ENCODE peak calls at places on chromosomes 16 and 17, in ten cellular contexts. O is ascending aorta; U is cardiac muscle cell; M is AG04450; Y is tibial nerve; L is CD8-positive, alpha-beta T cell; E is colonic mucosa; D is stomach; G is body of pancreas; Z is dorsolateral prefrontal cortex. K is an unnamed sample.

GRCh38 chr16:54588026-54588425 is 301.4 kb upstream of the IRX3 start:
- DNase-seq in O (no peak), U (no peak), M (no peak), Y (no peak), L (no peak), E (no peak), D (no peak), G (no peak), Z (no peak), K (no peak)

GRCh38 chr16:86020971-86021370 is 122.0 kb downstream of the IRF8 start:
- DNase-seq in O (no peak), U (no peak), M (no peak), Y (no peak), L (no peak), E (no peak), D (no peak), G (no peak), Z (no peak), K (no peak)

GRCh38 chr16:30113031-30113710 is at the start of gene GDPD3:
- DNase-seq in O (no peak), U (no peak), M (no peak), Y (no peak), L (no peak), E (peak), D (peak), G (no peak), Z (no peak), K (no peak)

GRCh38 chr16:2611499-2611862 is 70.8 kb upstream of the KCTD5 start:
- DNase-seq in O (no peak), U (no peak), M (no peak), Y (no peak), L (no peak), E (no peak), D (no peak), G (no peak), Z (no peak), K (no peak)

GRCh38 chr16:51907680-51908079 is 639.3 kb downstream of the TOX3 start:
- DNase-seq in O (no peak), U (no peak), M (no peak), Y (no peak), L (no peak), E (no peak), D (no peak), G (no peak), Z (no peak), K (no peak)

GRCh38 chr17:9389116-9389515 is 186.5 kb downstream of the STX8 start:
- DNase-seq in O (no peak), U (peak), M (peak), Y (no peak), L (no peak), E (no peak), D (no peak), G (no peak), Z (no peak), K (no peak)

GRCh38 chr16:53429221-53429943 is 4.9 kb upstream of the RBL2 start:
- DNase-seq in O (no peak), U (peak), M (peak), Y (no peak), L (no peak), E (no peak), D (no peak), G (no peak), Z (no peak), K (no peak)

GRCh38 chr16:23908790-23909189 is 73.0 kb downstream of the PRKCB start:
- DNase-seq in O (no peak), U (no peak), M (no peak), Y (no peak), L (no peak), E (no peak), D (no peak), G (no peak), Z (no peak), K (no peak)

GRCh38 chr17:41784207-41784744 is 2.2 kb downstream of the JUP start:
- DNase-seq in O (peak), U (peak), M (no peak), Y (no peak), L (no peak), E (peak), D (peak), G (peak), Z (no peak), K (no peak)

GRCh38 chr16:7513429-7513828 is 180.8 kb downstream of the RBFOX1 start:
- DNase-seq in O (no peak), U (no peak), M (no peak), Y (no peak), L (no peak), E (no peak), D (no peak), G (no peak), Z (no peak), K (no peak)

GRCh38 chr16:11401161-11402050 is 56.1 kb downstream of the RMI2 start:
- DNase-seq in O (no peak), U (no peak), M (no peak), Y (no peak), L (no peak), E (no peak), D (peak), G (peak), Z (peak), K (no peak)

GRCh38 chr17:40349477-40350409 is 14.8 kb downstream of the GJD3 start:
- DNase-seq in O (no peak), U (peak), M (no peak), Y (no peak), L (no peak), E (peak), D (peak), G (no peak), Z (no peak), K (no peak)

GRCh38 chr16:11670171-11671131 is 2.2 kb downstream of the SNN start:
- DNase-seq in O (no peak), U (no peak), M (no peak), Y (no peak), L (no peak), E (no peak), D (no peak), G (no peak), Z (no peak), K (peak)

GRCh38 chr17:34171245-34171818 is 83.8 kb upstream of the CCL2 start:
- DNase-seq in O (peak), U (peak), M (no peak), Y (peak), L (peak), E (peak), D (peak), G (peak), Z (peak), K (peak)

GRCh38 chr17:8283356-8283755 is 5.1 kb upstream of the RANGRF start:
- DNase-seq in O (no peak), U (no peak), M (no peak), Y (no peak), L (no peak), E (no peak), D (no peak), G (no peak), Z (no peak), K (no peak)

GRCh38 chr17:8222380-8222629 is 11.9 kb upstream of the AURKB start:
- DNase-seq in O (no peak), U (no peak), M (no peak), Y (no peak), L (no peak), E (no peak), D (no peak), G (no peak), Z (no peak), K (no peak)

GRCh38 chr17:83100853-83101391 is 21.5 kb downstream of the METRNL start:
- DNase-seq in O (no peak), U (no peak), M (no peak), Y (no peak), L (no peak), E (no peak), D (no peak), G (no peak), Z (no peak), K (no peak)

GRCh38 chr17:13024526-13025263 is 6.9 kb upstream of the ELAC2 start:
- DNase-seq in O (peak), U (peak), M (peak), Y (no peak), L (peak), E (peak), D (peak), G (peak), Z (peak), K (peak)

GRCh38 chr16:31274831-31275816 is 15.3 kb downstream of the ITGAM start:
- DNase-seq in O (no peak), U (no peak), M (no peak), Y (no peak), L (no peak), E (no peak), D (no peak), G (no peak), Z (peak), K (no peak)

GRCh38 chr16:23491490-23492391 is 18.6 kb downstream of the GGA2 start:
- DNase-seq in O (no peak), U (peak), M (no peak), Y (no peak), L (no peak), E (no peak), D (no peak), G (no peak), Z (no peak), K (no peak)

GRCh38 chr16:75578725-75579124 is 12.5 kb downstream of the GABARAPL2 start:
- DNase-seq in O (no peak), U (no peak), M (no peak), Y (no peak), L (no peak), E (no peak), D (no peak), G (no peak), Z (no peak), K (no peak)
- H3K27ac ChIP-seq in O (no peak), U (no peak), M (no peak), Y (no peak), L (no peak), E (no peak), D (no peak), G (no peak), Z (peak), K (no peak)

GRCh38 chr16:1162701-1163566 is 10.0 kb downstream of the CACNA1H start:
- DNase-seq in O (no peak), U (no peak), M (no peak), Y (no peak), L (no peak), E (no peak), D (no peak), G (no peak), Z (no peak), K (no peak)
- TF ChIP-seq CTCF in O (no peak), U (no peak), M (no peak), Y (no peak), L (no peak), E (no peak), D (no peak), G (no peak), Z (no peak), K (no peak)

DNA sequence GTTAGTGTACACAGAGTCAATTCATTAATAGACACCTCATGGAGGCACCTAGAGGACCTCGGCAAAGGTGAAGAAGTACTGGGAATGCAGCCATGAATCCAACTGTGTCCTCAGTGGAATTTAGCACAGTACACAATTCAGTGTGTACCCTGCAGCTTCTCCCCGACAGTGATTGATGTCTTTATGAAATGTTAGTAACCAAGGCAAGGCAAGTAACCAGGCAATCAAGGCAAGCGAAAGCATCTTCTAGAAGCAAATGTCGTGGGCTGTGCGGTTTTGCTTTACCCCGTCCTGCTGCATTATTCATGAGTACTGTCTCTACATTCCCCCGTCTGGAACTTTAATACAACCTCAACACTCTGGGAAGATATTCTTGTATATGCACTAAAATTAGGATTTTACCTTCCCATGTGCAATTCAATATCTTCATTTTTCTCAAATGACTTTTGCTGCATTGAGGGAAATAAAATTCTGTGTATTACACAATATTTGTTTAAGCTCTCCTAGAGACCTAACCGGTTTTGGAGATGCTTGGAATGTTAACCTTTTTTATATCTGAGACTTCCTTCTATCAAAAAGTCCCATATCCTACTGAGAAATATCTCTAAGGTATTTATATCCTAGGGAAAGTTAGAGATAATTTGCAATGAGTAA is 52.1 kb upstream of the ADORA2B start:
- DNase-seq in O (no peak), U (peak), M (no peak), Y (no peak), L (no peak), E (no peak), D (no peak), G (no peak), Z (no peak), K (no peak)
- H3K27ac ChIP-seq in O (no peak), U (peak), M (no peak), Y (no peak), L (no peak), E (no peak), D (no peak), G (peak), Z (no peak), K (no peak)

GRCh38 chr16:82020051-82020450 is 8.8 kb upstream of the SDR42E1 start:
- DNase-seq in O (no peak), U (no peak), M (no peak), Y (no peak), L (no peak), E (no peak), D (no peak), G (no peak), Z (no peak), K (no peak)

GRCh38 chr16:82027629-82028035 is 7.4 kb upstream of the HSD17B2 start:
- DNase-seq in O (no peak), U (no peak), M (no peak), Y (no peak), L (no peak), E (no peak), D (no peak), G (no peak), Z (no peak), K (no peak)

GRCh38 chr16:82024883-82025282 is 10.2 kb upstream of the HSD17B2 start:
- DNase-seq in O (no peak), U (no peak), M (no peak), Y (no peak), L (no peak), E (no peak), D (no peak), G (no peak), Z (no peak), K (no peak)

GRCh38 chr16:82024274-82024673 is 10.8 kb upstream of the HSD17B2 start:
- DNase-seq in O (no peak), U (no peak), M (no peak), Y (no peak), L (no peak), E (no peak), D (no peak), G (no peak), Z (no peak), K (no peak)

DNA sequence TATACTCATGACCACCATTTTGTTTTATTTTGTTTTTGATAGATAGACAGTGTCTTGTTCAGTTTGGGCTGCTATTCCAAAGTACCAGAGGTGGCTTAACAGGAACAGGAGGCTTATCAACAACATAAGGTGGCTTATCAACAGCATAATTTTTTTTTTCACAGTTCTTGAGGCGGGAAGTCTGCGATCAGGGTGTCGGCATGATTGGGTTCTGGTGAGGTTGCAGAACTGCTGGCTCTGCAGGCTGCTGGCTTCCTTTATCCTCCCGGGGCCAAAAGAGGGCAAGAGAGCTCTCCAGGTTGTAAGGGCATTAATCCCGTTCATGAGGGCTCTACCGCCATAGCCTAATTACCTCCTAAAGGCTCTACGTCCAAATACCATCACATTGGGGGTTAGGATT is 11.8 kb upstream of the HSD17B2 start:
- DNase-seq in O (no peak), U (no peak), M (no peak), Y (no peak), L (no peak), E (no peak), D (no peak), G (no peak), Z (no peak), K (no peak)
- TF ChIP-seq CTCF in O (no peak), U (no peak), M (no peak), Y (no peak), L (no peak), E (no peak), D (no peak), G (no peak), Z (no peak), K (no peak)